ENCODE peak calls at places on chromosomes 11 and 22, in eight cellular contexts. V is mesendoderm, U is Peyer's patch, I is psoas muscle, T is foreskin keratinocyte, C is IMR-90, N is PC-3, K is HCT116. R is an unnamed sample.
A peak's percentile ranks its signal among the peaks of the same experiment; 100 is the strongest.

GRCh38 chr11:118911113-118911879 is 14.4 kb downstream of the BCL9L start:
- DNase-seq in U (peak; percentile 70), I (peak; percentile 64), K (no peak), C (peak; percentile 52), N (peak; percentile 71), V (peak; percentile 83), T (no peak), R (no peak)

GRCh38 chr22:33188316-33188715 is 130.1 kb upstream of the SYN3 start:
- DNase-seq in I (no peak), C (no peak), K (no peak), N (no peak), U (no peak), V (peak; percentile 27), T (no peak), R (no peak)

GRCh38 chr11:69636870-69637600 is 3.9 kb upstream of the CCND1 start:
- DNase-seq in I (no peak), C (no peak), K (no peak), V (no peak), T (no peak), N (no peak), U (no peak), R (no peak)

GRCh38 chr22:46758867-46759290 is 3.6 kb upstream of the TBC1D22A start:
- DNase-seq in U (peak; percentile 90), K (peak; percentile 62), C (peak; percentile 63), I (no peak), V (peak; percentile 96), T (no peak), N (peak; percentile 57), R (no peak)

GRCh38 chr22:43449831-43450225 is 38.0 kb downstream of the MPPED1 start:
- DNase-seq in V (no peak), T (no peak), U (no peak), K (no peak), I (no peak), C (no peak), N (no peak), R (no peak)

GRCh38 chr11:121958978-121959340 is 157.1 kb downstream of the BLID start:
- DNase-seq in C (peak; percentile 21), T (peak; percentile 53), N (no peak), I (no peak), U (no peak), K (no peak), V (no peak), R (no peak)

GRCh38 chr11:96061730-96062524 is 138.0 kb upstream of the MTMR2 start:
- DNase-seq in I (no peak), K (no peak), U (no peak), C (peak; percentile 51), T (peak; percentile 44), V (no peak), N (peak; percentile 81), R (no peak)

GRCh38 chr11:71444811-71445210 is 3.4 kb downstream of the DHCR7 start:
- DNase-seq in K (no peak), V (no peak), I (no peak), T (no peak), U (peak; percentile 41), C (no peak), N (no peak), R (no peak)

GRCh38 chr22:36367066-36367465 is 20.7 kb downstream of the MYH9 start:
- DNase-seq in N (no peak), I (no peak), T (no peak), K (no peak), C (no peak), U (no peak), V (no peak), R (no peak)

GRCh38 chr11:71454470-71455113 is 1.6 kb downstream of the NADSYN1 start:
- DNase-seq in K (no peak), N (peak; percentile 58), T (no peak), V (no peak), I (peak; percentile 6), U (peak; percentile 78), C (no peak), R (no peak)

GRCh38 chr11:65321076-65321475 is 6.4 kb downstream of the CDC42EP2 start:
- DNase-seq in V (no peak), U (no peak), T (no peak), K (no peak), N (no peak), I (no peak), C (no peak), R (no peak)

GRCh38 chr11:64619811-64620285 is 28.8 kb downstream of the SLC22A12 start:
- DNase-seq in N (peak; percentile 38), U (peak; percentile 61), C (peak; percentile 49), T (peak; percentile 8), V (peak; percentile 85), K (peak; percentile 42), I (no peak), R (no peak)

GRCh38 chr22:17845340-17845739 is 71.1 kb upstream of the BID start:
- DNase-seq in U (no peak), C (no peak), T (peak; percentile 82), V (no peak), N (no peak), K (no peak), I (no peak), R (peak; percentile 34)

GRCh38 chr11:102225689-102226562 is 91.4 kb upstream of the BIRC3 start:
- DNase-seq in V (no peak), N (peak; percentile 87), T (peak; percentile 87), K (no peak), U (no peak), I (no peak), C (peak; percentile 97), R (no peak)

GRCh38 chr11:8090756-8091155 is 9.7 kb downstream of the TUB start:
- DNase-seq in I (no peak), K (peak; percentile 8), N (peak; percentile 30), C (no peak), U (no peak), V (peak; percentile 80), T (no peak), R (no peak)

GRCh38 chr11:101807521-101807920 is 107.3 kb upstream of the CEP126 start:
- DNase-seq in C (no peak), V (no peak), I (no peak), N (peak; percentile 59), K (no peak), T (no peak), U (no peak), R (no peak)

GRCh38 chr11:32006799-32007388 is 84.0 kb upstream of the RCN1 start:
- DNase-seq in V (peak; percentile 63), K (peak; percentile 35), I (no peak), C (peak; percentile 51), T (peak; percentile 6), U (no peak), N (peak; percentile 71), R (peak; percentile 48)

GRCh38 chr11:17597770-17598169 is 50.7 kb downstream of the OTOG start:
- DNase-seq in T (no peak), V (no peak), I (no peak), K (no peak), C (no peak), U (no peak), N (no peak), R (no peak)

GRCh38 chr11:64613648-64614047 is 22.6 kb downstream of the SLC22A12 start:
- DNase-seq in T (no peak), K (no peak), C (no peak), I (no peak), N (no peak), V (no peak), U (no peak), R (no peak)

GRCh38 chr11:109320595-109320994 is 101.4 kb upstream of the C11orf87 start:
- DNase-seq in I (no peak), N (peak; percentile 70), V (peak; percentile 43), T (peak; percentile 80), K (peak; percentile 57), U (no peak), C (peak; percentile 34), R (peak; percentile 57)

GRCh38 chr11:33177676-33178336 is 16.5 kb upstream of the CSTF3 start:
- DNase-seq in I (no peak), U (no peak), V (no peak), T (no peak), K (no peak), N (no peak), C (no peak), R (no peak)

GRCh38 chr11:37402663-37403062 is 804.6 kb upstream of the RAG2 start:
- DNase-seq in V (no peak), T (no peak), C (no peak), K (no peak), I (no peak), U (no peak), N (peak; percentile 81), R (no peak)

GRCh38 chr11:102966011-102966410 is 10.5 kb upstream of the MMP13 start:
- DNase-seq in K (no peak), I (no peak), N (peak; percentile 77), C (no peak), U (no peak), V (no peak), T (no peak), R (no peak)

GRCh38 chr11:14448229-14448628 is 51.4 kb downstream of the COPB1 start:
- DNase-seq in U (no peak), V (no peak), K (no peak), I (no peak), T (no peak), C (no peak), N (peak; percentile 46), R (no peak)
- H3K27ac ChIP-seq in U (no peak overlapping the region), V (no peak overlapping the region), K (no peak overlapping the region), I (no peak overlapping the region), T (no peak overlapping the region), C (no peak overlapping the region), N (no peak overlapping the region), R (no peak overlapping the region)

GRCh38 chr11:67373916-67374570 is 645 bp upstream of the CLCF1 start:
- DNase-seq in I (peak; percentile 85), C (peak; percentile 96), V (peak; percentile 97), U (peak; percentile 89), K (peak; percentile 93), N (peak; percentile 99), T (no peak), R (peak; percentile 96)

GRCh38 chr11:67371549-67372231 is 1.7 kb downstream of the CLCF1 start:
- DNase-seq in V (peak; percentile 80), N (peak; percentile 62), I (no peak), K (no peak), C (peak; percentile 52), T (no peak), U (peak; percentile 74), R (no peak)

GRCh38 chr11:67371199-67371548 is 2.2 kb downstream of the CLCF1 start:
- DNase-seq in I (no peak), K (no peak), T (no peak), V (no peak), N (no peak), C (no peak), U (no peak), R (no peak)

GRCh38 chr11:67372993-67373915 is at the start of gene CLCF1:
- DNase-seq in T (no peak), K (no peak), N (peak; percentile 89), I (peak; percentile 73), U (peak; percentile 92), C (peak; percentile 81), V (peak; percentile 77), R (peak; percentile 77)

GRCh38 chr11:67372232-67372992 is 986 bp downstream of the CLCF1 start:
- DNase-seq in U (peak; percentile 57), V (no peak), N (no peak), C (no peak), I (no peak), T (no peak), K (no peak), R (no peak)
- H3K27ac ChIP-seq in U (peak overlapping the region; percentile 95), V (peak overlapping the region; percentile 94), N (peak overlapping the region; percentile 100), C (peak overlapping the region; percentile 94), I (peak overlapping the region; percentile 65), T (peak overlapping the region; percentile 84), K (peak overlapping the region; percentile 100), R (peak overlapping the region; percentile 97)

GRCh38 chr22:24401824-24402434 is 25.5 kb upstream of the ADORA2A start:
- DNase-seq in I (peak; percentile 32), N (no peak), T (no peak), K (no peak), V (no peak), U (no peak), C (no peak), R (no peak)
- H3K27ac ChIP-seq in I (peak overlapping the region; percentile 76), N (no peak overlapping the region), T (no peak overlapping the region), K (peak overlapping the region; percentile 68), V (no peak overlapping the region), U (peak overlapping the region; percentile 60), C (no peak overlapping the region), R (peak overlapping the region; percentile 26)

GRCh38 chr11:27455667-27456066 is 16.9 kb downstream of the LGR4 start:
- DNase-seq in I (no peak), V (no peak), U (no peak), C (no peak), K (no peak), T (no peak), N (no peak), R (no peak)
- H3K27ac ChIP-seq in I (no peak overlapping the region), V (no peak overlapping the region), U (no peak overlapping the region), C (no peak overlapping the region), K (no peak overlapping the region), T (peak overlapping the region; percentile 35), N (peak overlapping the region; percentile 69), R (no peak overlapping the region)